ENCODE peak calls at places on chromosome 10, in four cellular contexts. M, P, W and X are unnamed samples.

GRCh38 chr10:69626826-69627225 is 3.2 kb upstream of the FAM241B start:
- DNase-seq in M (no peak), P (no peak), W (no peak), X (no peak)

GRCh38 chr10:91381562-91381923 is 28.6 kb upstream of the HECTD2 start:
- DNase-seq in M (no peak), P (no peak), W (no peak), X (no peak)

GRCh38 chr10:122588381-122588780 is 27.8 kb downstream of the DMBT1 start:
- DNase-seq in M (no peak), P (no peak), W (no peak), X (no peak)

GRCh38 chr10:28211759-28212158 is 91.1 kb downstream of the MPP7 start:
- DNase-seq in M (no peak), P (no peak), W (no peak), X (no peak)

GRCh38 chr10:36003688-36004087 is 361.6 kb upstream of the FZD8 start:
- DNase-seq in M (no peak), P (no peak), W (no peak), X (no peak)

GRCh38 chr10:7767209-7767608 is 20.6 kb downstream of the KIN start:
- DNase-seq in M (no peak), P (no peak), W (no peak), X (no peak)

GRCh38 chr10:76430330-76430729 is 998.9 kb downstream of the LRMDA start:
- DNase-seq in M (no peak), P (no peak), W (no peak), X (no peak)

GRCh38 chr10:43371418-43371817 is at the start of gene FXYD4:
- DNase-seq in M (peak; percentile 76), P (no peak), W (no peak), X (no peak)

GRCh38 chr10:59657724-59658123 is 51.9 kb downstream of the SLC16A9 start:
- DNase-seq in M (no peak), P (no peak), W (no peak), X (no peak)

GRCh38 chr10:12165036-12165435 is 30.7 kb downstream of the NUDT5 start:
- DNase-seq in M (no peak), P (no peak), W (no peak), X (no peak)

GRCh38 chr10:102660891-102661613 is 16.8 kb downstream of the TRIM8 start:
- DNase-seq in M (peak; percentile 78), P (no peak), W (no peak), X (no peak)

GRCh38 chr10:118241229-118242137 is 100.6 kb downstream of the FAM204A start:
- DNase-seq in M (peak; percentile 82), P (peak; percentile 90), W (peak; percentile 81), X (peak; percentile 94)

GRCh38 chr10:94210465-94211186 is 152.1 kb downstream of the NOC3L start:
- DNase-seq in M (no peak), P (no peak), W (no peak), X (no peak)

GRCh38 chr10:132859084-132859855 is 73.3 kb upstream of the NKX6-2 start:
- DNase-seq in M (no peak), P (no peak), W (no peak), X (peak; percentile 26)

GRCh38 chr10:113780681-113781250 is 29.3 kb downstream of the PLEKHS1 start:
- DNase-seq in M (no peak), P (no peak), W (no peak), X (no peak)

GRCh38 chr10:22630229-22631174 is 83.9 kb downstream of the PIP4K2A start:
- DNase-seq in M (no peak), P (no peak), W (no peak), X (no peak)

GRCh38 chr10:68364101-68364886 is 31.6 kb upstream of the PBLD start:
- DNase-seq in M (no peak), P (no peak), W (no peak), X (no peak)

GRCh38 chr10:76274933-76275332 is 843.5 kb downstream of the LRMDA start:
- DNase-seq in M (no peak), P (no peak), W (no peak), X (no peak)

GRCh38 chr10:30422296-30422695 is 11.7 kb upstream of the MAP3K8 start:
- DNase-seq in M (no peak), P (no peak), W (no peak), X (no peak)

GRCh38 chr10:23702977-23703414 is 264.1 kb downstream of the OTUD1 start:
- DNase-seq in M (peak; percentile 46), P (peak; percentile 67), W (peak; percentile 70), X (peak; percentile 91)

GRCh38 chr10:77501846-77502251 is 135.8 kb downstream of the KCNMA1 start:
- DNase-seq in M (no peak), P (no peak), W (no peak), X (no peak)

GRCh38 chr10:59126277-59126676 is 50.2 kb upstream of the PHYHIPL start:
- DNase-seq in M (no peak), P (peak; percentile 4), W (no peak), X (peak; percentile 49)

GRCh38 chr10:43208147-43209063 is 58.5 kb downstream of the RASGEF1A start:
- DNase-seq in M (no peak), P (no peak), W (no peak), X (peak; percentile 41)

GRCh38 chr10:91957091-91957490 is 33.5 kb downstream of the BTAF1 start:
- DNase-seq in M (no peak), P (no peak), W (no peak), X (no peak)

GRCh38 chr10:49107890-49108274 is 7.4 kb downstream of the VSTM4 start:
- DNase-seq in M (no peak), P (no peak), W (no peak), X (no peak)

DNA sequence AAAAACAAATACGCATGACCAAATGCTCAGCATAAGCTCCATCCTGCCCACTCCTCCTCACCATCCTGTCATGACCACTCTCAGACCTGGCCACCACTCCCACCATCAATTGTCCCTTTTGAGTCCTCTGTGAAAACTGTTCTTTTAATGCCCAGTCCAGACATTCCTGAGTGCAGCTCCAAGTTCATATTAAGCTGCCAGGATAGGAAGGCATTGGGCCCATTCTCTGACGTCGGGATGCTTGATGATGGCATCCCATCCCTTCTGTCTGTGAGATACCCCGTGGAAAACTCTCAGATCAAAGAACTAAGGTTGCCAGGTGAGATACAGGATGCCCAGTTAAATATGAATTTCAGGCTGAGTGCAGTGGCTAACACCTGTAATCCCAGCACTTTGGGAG is 89.9 kb upstream of the KIF5B start:
- DNase-seq in M (no peak), P (no peak), W (no peak), X (no peak)
- H3K4me1 ChIP-seq in M (peaks cover 4% of the 10 kb centered on the region), P (no peaks in the 10 kb centered on the region), W (peaks cover 10% of the 10 kb centered on the region), X (peaks cover 4% of the 10 kb centered on the region)

GRCh38 chr10:37700886-37701780 is 156.3 kb downstream of the ZNF248 start:
- DNase-seq in M (no peak), P (no peak), W (no peak), X (no peak)
- H3K9me3 ChIP-seq in M (no peaks in the 10 kb centered on the region), P (no peaks in the 10 kb centered on the region), W (no peaks in the 10 kb centered on the region), X (peaks cover 10% of the 10 kb centered on the region)

DNA sequence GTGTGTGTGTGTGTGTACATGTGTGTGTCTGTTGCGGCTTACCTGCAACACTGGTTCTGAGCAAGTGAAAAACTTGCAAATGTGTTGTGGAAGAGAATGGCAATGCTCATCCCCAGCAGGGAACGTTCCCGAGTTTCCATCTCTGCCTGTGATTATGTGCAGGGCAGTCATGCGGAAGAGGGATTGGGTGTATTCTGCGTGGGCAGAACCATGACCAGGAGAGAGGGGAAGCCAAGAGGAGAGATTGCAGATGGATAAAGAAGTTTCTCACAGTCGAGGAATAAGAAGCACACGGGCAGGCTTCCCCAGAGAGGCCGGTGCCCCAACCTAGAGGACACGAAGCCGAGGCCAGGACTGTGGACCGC is 99.9 kb downstream of the CTBP2 start:
- DNase-seq in M (no peak), P (no peak), W (no peak), X (no peak)
- H3K9ac ChIP-seq in M (peak overlapping the region; percentile 58), P (no peak overlapping the region), W (no peak overlapping the region), X (no peak overlapping the region)

DNA sequence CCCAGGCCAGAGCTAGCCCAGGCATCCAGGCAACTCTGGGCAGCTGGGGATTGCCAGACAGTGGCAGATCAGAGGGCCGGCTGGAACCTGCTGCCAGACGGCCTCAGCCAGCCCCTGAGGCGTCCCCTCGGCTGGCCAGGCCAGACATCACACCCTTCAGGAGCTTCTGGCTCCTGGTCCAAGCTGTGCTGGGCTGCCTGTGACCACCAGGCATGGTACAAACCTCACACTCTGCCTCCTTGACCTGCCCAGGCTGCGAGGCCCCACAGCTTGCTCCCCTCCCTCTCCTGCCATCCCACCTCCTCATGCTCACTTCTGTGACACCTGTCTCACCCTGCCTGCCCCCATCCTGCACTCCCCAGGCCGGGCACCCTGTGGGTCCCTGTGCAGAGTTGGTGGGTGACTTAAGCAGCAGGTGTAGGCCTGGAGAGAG is 5.7 kb downstream of the DEPP1 start:
- DNase-seq in M (no peak), P (no peak), W (no peak), X (no peak)
- H3K4me1 ChIP-seq in M (peaks cover 3% of the 10 kb centered on the region), P (peaks cover 11% of the 10 kb centered on the region), W (peaks cover 26% of the 10 kb centered on the region), X (peaks cover 10% of the 10 kb centered on the region)